ENCODE peak calls at places on chromosomes 11 and 22, in eight cellular contexts. One of them, this sample, is unnamed.

GRCh38 chr22:17303441-17303839 is 65.8 kb upstream of the CECR2 start:
- DNase-seq in HL-60: no peak
- DNase-seq in aorta: no peak
- DNase-seq in GM10248: no peak
- DNase-seq in stimulated activated CD4-positive, alpha-beta T cell treated with anti-CD3 and anti-CD28 coated beads, Interleukin-2, amount 100 ng/mL, for 48 hours: no peak
- DNase-seq in suprapubic skin: no peak
- DNase-seq in chondrocyte: no peak
- DNase-seq in mucosa of descending colon: no peak
- DNase-seq in this sample: no peak

GRCh38 chr11:96388891-96389603 is 665 bp downstream of the CCDC82 start:
- DNase-seq in HL-60: no peak
- DNase-seq in suprapubic skin: no peak
- DNase-seq in stimulated activated CD4-positive, alpha-beta T cell treated with anti-CD3 and anti-CD28 coated beads, Interleukin-2, amount 100 ng/mL, for 48 hours: no peak
- DNase-seq in GM10248: no peak
- DNase-seq in aorta: no peak
- DNase-seq in mucosa of descending colon: no peak
- DNase-seq in chondrocyte: peak
- DNase-seq in this sample: no peak

GRCh38 chr11:47566166-47566546 is 757 bp downstream of the PTPMT1 start:
- DNase-seq in HL-60: no peak
- DNase-seq in GM10248: no peak
- DNase-seq in aorta: no peak
- DNase-seq in chondrocyte: peak
- DNase-seq in mucosa of descending colon: no peak
- DNase-seq in stimulated activated CD4-positive, alpha-beta T cell treated with anti-CD3 and anti-CD28 coated beads, Interleukin-2, amount 100 ng/mL, for 48 hours: no peak
- DNase-seq in suprapubic skin: peak
- DNase-seq in this sample: no peak

GRCh38 chr11:88104408-88104807 is 70.8 kb downstream of the RAB38 start:
- DNase-seq in aorta: no peak
- DNase-seq in GM10248: no peak
- DNase-seq in mucosa of descending colon: no peak
- DNase-seq in HL-60: no peak
- DNase-seq in suprapubic skin: no peak
- DNase-seq in chondrocyte: no peak
- DNase-seq in stimulated activated CD4-positive, alpha-beta T cell treated with anti-CD3 and anti-CD28 coated beads, Interleukin-2, amount 100 ng/mL, for 48 hours: no peak
- DNase-seq in this sample: no peak

GRCh38 chr22:21042978-21043855 is 2.5 kb upstream of the LRRC74B start:
- DNase-seq in GM10248: no peak
- DNase-seq in suprapubic skin: no peak
- DNase-seq in mucosa of descending colon: peak
- DNase-seq in chondrocyte: no peak
- DNase-seq in aorta: peak
- DNase-seq in stimulated activated CD4-positive, alpha-beta T cell treated with anti-CD3 and anti-CD28 coated beads, Interleukin-2, amount 100 ng/mL, for 48 hours: no peak
- DNase-seq in HL-60: no peak
- DNase-seq in this sample: no peak

GRCh38 chr22:39242809-39243442 is 1.9 kb downstream of the PDGFB start:
- DNase-seq in chondrocyte: no peak
- DNase-seq in stimulated activated CD4-positive, alpha-beta T cell treated with anti-CD3 and anti-CD28 coated beads, Interleukin-2, amount 100 ng/mL, for 48 hours: no peak
- DNase-seq in aorta: no peak
- DNase-seq in suprapubic skin: no peak
- DNase-seq in GM10248: no peak
- DNase-seq in mucosa of descending colon: no peak
- DNase-seq in HL-60: no peak
- DNase-seq in this sample: peak

GRCh38 chr11:102802341-102802740 is 4.4 kb upstream of the MMP1 start:
- DNase-seq in stimulated activated CD4-positive, alpha-beta T cell treated with anti-CD3 and anti-CD28 coated beads, Interleukin-2, amount 100 ng/mL, for 48 hours: no peak
- DNase-seq in suprapubic skin: no peak
- DNase-seq in chondrocyte: no peak
- DNase-seq in aorta: no peak
- DNase-seq in HL-60: no peak
- DNase-seq in mucosa of descending colon: no peak
- DNase-seq in GM10248: no peak
- DNase-seq in this sample: no peak

GRCh38 chr11:83044958-83045712 is 26.6 kb downstream of the RAB30 start:
- DNase-seq in suprapubic skin: no peak
- DNase-seq in mucosa of descending colon: no peak
- DNase-seq in chondrocyte: no peak
- DNase-seq in stimulated activated CD4-positive, alpha-beta T cell treated with anti-CD3 and anti-CD28 coated beads, Interleukin-2, amount 100 ng/mL, for 48 hours: no peak
- DNase-seq in GM10248: peak
- DNase-seq in aorta: no peak
- DNase-seq in HL-60: no peak
- DNase-seq in this sample: no peak

GRCh38 chr11:114110948-114111347 is 51.4 kb downstream of the ZBTB16 start:
- DNase-seq in suprapubic skin: no peak
- DNase-seq in HL-60: no peak
- DNase-seq in aorta: peak
- DNase-seq in GM10248: no peak
- DNase-seq in mucosa of descending colon: no peak
- DNase-seq in stimulated activated CD4-positive, alpha-beta T cell treated with anti-CD3 and anti-CD28 coated beads, Interleukin-2, amount 100 ng/mL, for 48 hours: no peak
- DNase-seq in chondrocyte: no peak
- DNase-seq in this sample: no peak

GRCh38 chr11:44949160-44950035 is 1.3 kb downstream of the TP53I11 start:
- DNase-seq in HL-60: no peak
- DNase-seq in chondrocyte: no peak
- DNase-seq in suprapubic skin: no peak
- DNase-seq in stimulated activated CD4-positive, alpha-beta T cell treated with anti-CD3 and anti-CD28 coated beads, Interleukin-2, amount 100 ng/mL, for 48 hours: no peak
- DNase-seq in GM10248: no peak
- DNase-seq in mucosa of descending colon: peak
- DNase-seq in aorta: no peak
- DNase-seq in this sample: no peak

GRCh38 chr11:131481317-131481716 is 110.9 kb downstream of the NTM start:
- DNase-seq in chondrocyte: no peak
- DNase-seq in HL-60: no peak
- DNase-seq in stimulated activated CD4-positive, alpha-beta T cell treated with anti-CD3 and anti-CD28 coated beads, Interleukin-2, amount 100 ng/mL, for 48 hours: no peak
- DNase-seq in GM10248: no peak
- DNase-seq in aorta: no peak
- DNase-seq in suprapubic skin: no peak
- DNase-seq in mucosa of descending colon: no peak
- DNase-seq in this sample: no peak

GRCh38 chr22:46057762-46058420 is 80.9 kb upstream of the WNT7B start:
- DNase-seq in mucosa of descending colon: peak
- DNase-seq in GM10248: peak
- DNase-seq in aorta: peak
- DNase-seq in chondrocyte: no peak
- DNase-seq in suprapubic skin: peak
- DNase-seq in HL-60: no peak
- DNase-seq in stimulated activated CD4-positive, alpha-beta T cell treated with anti-CD3 and anti-CD28 coated beads, Interleukin-2, amount 100 ng/mL, for 48 hours: no peak
- DNase-seq in this sample: peak

GRCh38 chr11:109914809-109915653 is 178.2 kb upstream of the ZC3H12C start:
- DNase-seq in HL-60: peak
- DNase-seq in aorta: no peak
- DNase-seq in suprapubic skin: no peak
- DNase-seq in chondrocyte: no peak
- DNase-seq in mucosa of descending colon: no peak
- DNase-seq in stimulated activated CD4-positive, alpha-beta T cell treated with anti-CD3 and anti-CD28 coated beads, Interleukin-2, amount 100 ng/mL, for 48 hours: no peak
- DNase-seq in GM10248: no peak
- DNase-seq in this sample: no peak

GRCh38 chr11:44110231-44110679 is 14.8 kb downstream of the EXT2 start:
- DNase-seq in chondrocyte: no peak
- DNase-seq in aorta: peak
- DNase-seq in suprapubic skin: no peak
- DNase-seq in stimulated activated CD4-positive, alpha-beta T cell treated with anti-CD3 and anti-CD28 coated beads, Interleukin-2, amount 100 ng/mL, for 48 hours: peak
- DNase-seq in mucosa of descending colon: no peak
- DNase-seq in GM10248: peak
- DNase-seq in HL-60: peak
- DNase-seq in this sample: peak

GRCh38 chr22:26552466-26552865 is 37.5 kb downstream of the TPST2 start:
- DNase-seq in stimulated activated CD4-positive, alpha-beta T cell treated with anti-CD3 and anti-CD28 coated beads, Interleukin-2, amount 100 ng/mL, for 48 hours: no peak
- DNase-seq in chondrocyte: no peak
- DNase-seq in suprapubic skin: no peak
- DNase-seq in HL-60: no peak
- DNase-seq in aorta: no peak
- DNase-seq in mucosa of descending colon: no peak
- DNase-seq in GM10248: no peak
- DNase-seq in this sample: no peak

GRCh38 chr11:90542092-90542491 is 319.2 kb upstream of the CHORDC1 start:
- DNase-seq in HL-60: no peak
- DNase-seq in suprapubic skin: no peak
- DNase-seq in stimulated activated CD4-positive, alpha-beta T cell treated with anti-CD3 and anti-CD28 coated beads, Interleukin-2, amount 100 ng/mL, for 48 hours: no peak
- DNase-seq in chondrocyte: no peak
- DNase-seq in aorta: no peak
- DNase-seq in mucosa of descending colon: no peak
- DNase-seq in GM10248: no peak
- DNase-seq in this sample: no peak